ENCODE peak calls at places on chromosomes 12 and 14, in nine cellular contexts. One of them, this sample, is unnamed.
A peak's percentile ranks its signal among the peaks of the same experiment; 100 is the strongest.

GRCh38 chr12:119153477-119154434 is 25.0 kb upstream of the HSPB8 start:
- DNase-seq in NCI-H1436: no peak
- DNase-seq in aorta: peak; percentile 91
- DNase-seq in HTR-8/SVneo: no peak
- DNase-seq in activated T-cell treated with anti-CD3 and anti-CD28 coated beads for 1 hour: no peak
- DNase-seq in amygdala: no peak
- DNase-seq in B cell: no peak
- DNase-seq in T1000: no peak
- DNase-seq in MCF 10A: no peak
- DNase-seq in this sample: peak; percentile 30

GRCh38 chr12:108560321-108560721 is 652 bp downstream of the SART3 start:
- DNase-seq in NCI-H1436: no peak
- DNase-seq in aorta: no peak
- DNase-seq in HTR-8/SVneo: no peak
- DNase-seq in activated T-cell treated with anti-CD3 and anti-CD28 coated beads for 1 hour: no peak
- DNase-seq in amygdala: no peak
- DNase-seq in B cell: no peak
- DNase-seq in T1000: no peak
- DNase-seq in MCF 10A: peak; percentile 24
- DNase-seq in this sample: no peak

GRCh38 chr12:99498756-99499155 is 148.8 kb upstream of the GARIN6 start:
- DNase-seq in NCI-H1436: no peak
- DNase-seq in aorta: no peak
- DNase-seq in HTR-8/SVneo: peak; percentile 48
- DNase-seq in activated T-cell treated with anti-CD3 and anti-CD28 coated beads for 1 hour: no peak
- DNase-seq in amygdala: no peak
- DNase-seq in B cell: no peak
- DNase-seq in T1000: no peak
- DNase-seq in MCF 10A: peak; percentile 76
- DNase-seq in this sample: no peak

GRCh38 chr12:29921307-29921706 is 137.6 kb upstream of the TMTC1 start:
- DNase-seq in NCI-H1436: no peak
- DNase-seq in aorta: no peak
- DNase-seq in HTR-8/SVneo: no peak
- DNase-seq in activated T-cell treated with anti-CD3 and anti-CD28 coated beads for 1 hour: no peak
- DNase-seq in amygdala: no peak
- DNase-seq in B cell: no peak
- DNase-seq in T1000: no peak
- DNase-seq in MCF 10A: peak; percentile 55
- DNase-seq in this sample: no peak

GRCh38 chr14:33740531-33740930 is 210.3 kb downstream of the EGLN3 start:
- DNase-seq in NCI-H1436: no peak
- DNase-seq in aorta: no peak
- DNase-seq in HTR-8/SVneo: no peak
- DNase-seq in activated T-cell treated with anti-CD3 and anti-CD28 coated beads for 1 hour: no peak
- DNase-seq in amygdala: no peak
- DNase-seq in B cell: no peak
- DNase-seq in T1000: no peak
- DNase-seq in MCF 10A: no peak
- DNase-seq in this sample: no peak

GRCh38 chr12:23950775-23951391 is 1.4 kb upstream of the SOX5 start:
- DNase-seq in NCI-H1436: peak; percentile 6
- DNase-seq in aorta: no peak
- DNase-seq in HTR-8/SVneo: no peak
- DNase-seq in activated T-cell treated with anti-CD3 and anti-CD28 coated beads for 1 hour: no peak
- DNase-seq in amygdala: no peak
- DNase-seq in B cell: no peak
- DNase-seq in T1000: no peak
- DNase-seq in MCF 10A: no peak
- DNase-seq in this sample: no peak

GRCh38 chr12:6965026-6965661 is 5.3 kb downstream of the PHB2 start:
- DNase-seq in NCI-H1436: peak; percentile 80
- DNase-seq in aorta: peak; percentile 94
- DNase-seq in HTR-8/SVneo: peak; percentile 88
- DNase-seq in activated T-cell treated with anti-CD3 and anti-CD28 coated beads for 1 hour: peak; percentile 92
- DNase-seq in amygdala: peak; percentile 34
- DNase-seq in B cell: peak; percentile 90
- DNase-seq in T1000: peak; percentile 13
- DNase-seq in MCF 10A: peak; percentile 92
- DNase-seq in this sample: peak; percentile 87

GRCh38 chr14:70780396-70781075 is 28.8 kb downstream of the MAP3K9 start:
- DNase-seq in NCI-H1436: no peak
- DNase-seq in aorta: no peak
- DNase-seq in HTR-8/SVneo: no peak
- DNase-seq in activated T-cell treated with anti-CD3 and anti-CD28 coated beads for 1 hour: no peak
- DNase-seq in amygdala: no peak
- DNase-seq in B cell: peak; percentile 82
- DNase-seq in T1000: no peak
- DNase-seq in MCF 10A: no peak
- DNase-seq in this sample: peak; percentile 74

GRCh38 chr14:75979071-75979571 is 2.7 kb downstream of the TGFB3 start:
- DNase-seq in NCI-H1436: no peak
- DNase-seq in aorta: no peak
- DNase-seq in HTR-8/SVneo: peak; percentile 77
- DNase-seq in activated T-cell treated with anti-CD3 and anti-CD28 coated beads for 1 hour: no peak
- DNase-seq in amygdala: no peak
- DNase-seq in B cell: no peak
- DNase-seq in T1000: no peak
- DNase-seq in MCF 10A: peak; percentile 24
- DNase-seq in this sample: peak; percentile 51

GRCh38 chr14:23559010-23559920 is 3.2 kb downstream of the THTPA start:
- DNase-seq in NCI-H1436: peak; percentile 72
- DNase-seq in aorta: peak; percentile 85
- DNase-seq in HTR-8/SVneo: no peak
- DNase-seq in activated T-cell treated with anti-CD3 and anti-CD28 coated beads for 1 hour: peak; percentile 61
- DNase-seq in amygdala: no peak
- DNase-seq in B cell: peak; percentile 51
- DNase-seq in T1000: peak; percentile 51
- DNase-seq in MCF 10A: peak; percentile 56
- DNase-seq in this sample: peak; percentile 66

GRCh38 chr12:105474672-105475071 is 144.2 kb downstream of the C12orf75 start:
- DNase-seq in NCI-H1436: no peak
- DNase-seq in aorta: no peak
- DNase-seq in HTR-8/SVneo: no peak
- DNase-seq in activated T-cell treated with anti-CD3 and anti-CD28 coated beads for 1 hour: no peak
- DNase-seq in amygdala: no peak
- DNase-seq in B cell: no peak
- DNase-seq in T1000: peak; percentile 20
- DNase-seq in MCF 10A: peak; percentile 42
- DNase-seq in this sample: no peak

GRCh38 chr12:52316701-52317100 is 4.5 kb downstream of the KRT83 start:
- DNase-seq in NCI-H1436: no peak
- DNase-seq in aorta: no peak
- DNase-seq in HTR-8/SVneo: no peak
- DNase-seq in activated T-cell treated with anti-CD3 and anti-CD28 coated beads for 1 hour: no peak
- DNase-seq in amygdala: no peak
- DNase-seq in B cell: no peak
- DNase-seq in T1000: no peak
- DNase-seq in MCF 10A: no peak
- DNase-seq in this sample: no peak

GRCh38 chr14:104184911-104185499 is 46.6 kb downstream of the KIF26A start:
- DNase-seq in NCI-H1436: no peak
- DNase-seq in aorta: no peak
- DNase-seq in HTR-8/SVneo: peak; percentile 52
- DNase-seq in activated T-cell treated with anti-CD3 and anti-CD28 coated beads for 1 hour: no peak
- DNase-seq in amygdala: no peak
- DNase-seq in B cell: no peak
- DNase-seq in T1000: no peak
- DNase-seq in MCF 10A: no peak
- DNase-seq in this sample: no peak

GRCh38 chr14:72909163-72909562 is 15.3 kb upstream of the DPF3 start:
- DNase-seq in NCI-H1436: no peak
- DNase-seq in aorta: no peak
- DNase-seq in HTR-8/SVneo: no peak
- DNase-seq in activated T-cell treated with anti-CD3 and anti-CD28 coated beads for 1 hour: no peak
- DNase-seq in amygdala: no peak
- DNase-seq in B cell: no peak
- DNase-seq in T1000: no peak
- DNase-seq in MCF 10A: no peak
- DNase-seq in this sample: no peak

GRCh38 chr14:88937706-88938105 is 113.3 kb downstream of the TTC8 start:
- DNase-seq in NCI-H1436: no peak
- DNase-seq in aorta: no peak
- DNase-seq in HTR-8/SVneo: no peak
- DNase-seq in activated T-cell treated with anti-CD3 and anti-CD28 coated beads for 1 hour: no peak
- DNase-seq in amygdala: no peak
- DNase-seq in B cell: no peak
- DNase-seq in T1000: no peak
- DNase-seq in MCF 10A: no peak
- DNase-seq in this sample: no peak

GRCh38 chr14:97077253-97077653 is 280.1 kb downstream of the VRK1 start:
- DNase-seq in NCI-H1436: no peak
- DNase-seq in aorta: no peak
- DNase-seq in HTR-8/SVneo: peak; percentile 48
- DNase-seq in activated T-cell treated with anti-CD3 and anti-CD28 coated beads for 1 hour: no peak
- DNase-seq in amygdala: no peak
- DNase-seq in B cell: no peak
- DNase-seq in T1000: peak; percentile 57
- DNase-seq in MCF 10A: peak; percentile 91
- DNase-seq in this sample: no peak

GRCh38 chr12:14403711-14404164 is 38.3 kb downstream of the ATF7IP start:
- DNase-seq in NCI-H1436: peak; percentile 82
- DNase-seq in aorta: no peak
- DNase-seq in HTR-8/SVneo: no peak
- DNase-seq in activated T-cell treated with anti-CD3 and anti-CD28 coated beads for 1 hour: no peak
- DNase-seq in amygdala: no peak
- DNase-seq in B cell: no peak
- DNase-seq in T1000: no peak
- DNase-seq in MCF 10A: peak; percentile 69
- DNase-seq in this sample: peak; percentile 23

GRCh38 chr12:5059358-5059757 is 15.7 kb downstream of the KCNA5 start:
- DNase-seq in NCI-H1436: no peak
- DNase-seq in aorta: no peak
- DNase-seq in HTR-8/SVneo: no peak
- DNase-seq in activated T-cell treated with anti-CD3 and anti-CD28 coated beads for 1 hour: no peak
- DNase-seq in amygdala: no peak
- DNase-seq in B cell: no peak
- DNase-seq in T1000: no peak
- DNase-seq in MCF 10A: no peak
- DNase-seq in this sample: no peak

GRCh38 chr12:132986885-132987225 is 688 bp downstream of the ZNF26 start:
- DNase-seq in NCI-H1436: no peak
- DNase-seq in aorta: no peak
- DNase-seq in HTR-8/SVneo: no peak
- DNase-seq in activated T-cell treated with anti-CD3 and anti-CD28 coated beads for 1 hour: no peak
- DNase-seq in amygdala: no peak
- DNase-seq in B cell: no peak
- DNase-seq in T1000: no peak
- DNase-seq in MCF 10A: no peak
- DNase-seq in this sample: no peak

GRCh38 chr14:61106627-61107147 is 125.6 kb downstream of the SLC38A6 start:
- DNase-seq in NCI-H1436: no peak
- DNase-seq in aorta: no peak
- DNase-seq in HTR-8/SVneo: no peak
- DNase-seq in activated T-cell treated with anti-CD3 and anti-CD28 coated beads for 1 hour: no peak
- DNase-seq in amygdala: no peak
- DNase-seq in B cell: no peak
- DNase-seq in T1000: no peak
- DNase-seq in MCF 10A: no peak
- DNase-seq in this sample: peak; percentile 30

GRCh38 chr14:91689608-91690007 is 42.3 kb downstream of the CATSPERB start:
- DNase-seq in NCI-H1436: no peak
- DNase-seq in aorta: no peak
- DNase-seq in HTR-8/SVneo: no peak
- DNase-seq in activated T-cell treated with anti-CD3 and anti-CD28 coated beads for 1 hour: no peak
- DNase-seq in amygdala: no peak
- DNase-seq in B cell: no peak
- DNase-seq in T1000: no peak
- DNase-seq in MCF 10A: no peak
- DNase-seq in this sample: no peak

GRCh38 chr14:72741836-72742681 is 151.8 kb downstream of the DPF3 start:
- DNase-seq in NCI-H1436: no peak
- DNase-seq in aorta: no peak
- DNase-seq in HTR-8/SVneo: no peak
- DNase-seq in activated T-cell treated with anti-CD3 and anti-CD28 coated beads for 1 hour: no peak
- DNase-seq in amygdala: no peak
- DNase-seq in B cell: no peak
- DNase-seq in T1000: no peak
- DNase-seq in MCF 10A: no peak
- DNase-seq in this sample: no peak

GRCh38 chr12:105738036-105738435 is 400.7 kb downstream of the NUAK1 start:
- DNase-seq in NCI-H1436: no peak
- DNase-seq in aorta: peak; percentile 84
- DNase-seq in HTR-8/SVneo: no peak
- DNase-seq in activated T-cell treated with anti-CD3 and anti-CD28 coated beads for 1 hour: no peak
- DNase-seq in amygdala: no peak
- DNase-seq in B cell: no peak
- DNase-seq in T1000: no peak
- DNase-seq in MCF 10A: no peak
- DNase-seq in this sample: peak; percentile 43

GRCh38 chr12:99605-100004 is 33.0 kb downstream of the IQSEC3 start:
- DNase-seq in NCI-H1436: no peak
- DNase-seq in aorta: no peak
- DNase-seq in HTR-8/SVneo: peak; percentile 48
- DNase-seq in activated T-cell treated with anti-CD3 and anti-CD28 coated beads for 1 hour: no peak
- DNase-seq in amygdala: no peak
- DNase-seq in B cell: no peak
- DNase-seq in T1000: no peak
- DNase-seq in MCF 10A: no peak
- DNase-seq in this sample: no peak

GRCh38 chr12:92139634-92140555 is 5.8 kb downstream of the BTG1 start:
- DNase-seq in NCI-H1436: no peak
- DNase-seq in aorta: no peak
- DNase-seq in HTR-8/SVneo: no peak
- DNase-seq in activated T-cell treated with anti-CD3 and anti-CD28 coated beads for 1 hour: no peak
- DNase-seq in amygdala: no peak
- DNase-seq in B cell: no peak
- DNase-seq in T1000: no peak
- DNase-seq in MCF 10A: peak; percentile 56
- DNase-seq in this sample: no peak

GRCh38 chr14:72892879-72893635 is 844 bp downstream of the DPF3 start:
- DNase-seq in NCI-H1436: no peak
- DNase-seq in aorta: peak; percentile 77
- DNase-seq in HTR-8/SVneo: peak; percentile 42
- DNase-seq in activated T-cell treated with anti-CD3 and anti-CD28 coated beads for 1 hour: peak; percentile 11
- DNase-seq in amygdala: no peak
- DNase-seq in B cell: peak; percentile 40
- DNase-seq in T1000: no peak
- DNase-seq in MCF 10A: peak; percentile 13
- DNase-seq in this sample: peak; percentile 58

GRCh38 chr12:124151583-124151982 is 143.3 kb upstream of the RFLNA start:
- DNase-seq in NCI-H1436: no peak
- DNase-seq in aorta: no peak
- DNase-seq in HTR-8/SVneo: no peak
- DNase-seq in activated T-cell treated with anti-CD3 and anti-CD28 coated beads for 1 hour: no peak
- DNase-seq in amygdala: no peak
- DNase-seq in B cell: no peak
- DNase-seq in T1000: no peak
- DNase-seq in MCF 10A: no peak
- DNase-seq in this sample: no peak

GRCh38 chr12:6018265-6018664 is 73.2 kb upstream of the ANO2 start:
- DNase-seq in NCI-H1436: no peak
- DNase-seq in aorta: no peak
- DNase-seq in HTR-8/SVneo: no peak
- DNase-seq in activated T-cell treated with anti-CD3 and anti-CD28 coated beads for 1 hour: no peak
- DNase-seq in amygdala: no peak
- DNase-seq in B cell: no peak
- DNase-seq in T1000: no peak
- DNase-seq in MCF 10A: no peak
- DNase-seq in this sample: no peak

GRCh38 chr14:31138301-31138700 is 69.3 kb downstream of the HECTD1 start:
- DNase-seq in NCI-H1436: no peak
- DNase-seq in aorta: no peak
- DNase-seq in HTR-8/SVneo: no peak
- DNase-seq in activated T-cell treated with anti-CD3 and anti-CD28 coated beads for 1 hour: no peak
- DNase-seq in amygdala: no peak
- DNase-seq in B cell: no peak
- DNase-seq in T1000: no peak
- DNase-seq in MCF 10A: no peak
- DNase-seq in this sample: no peak

GRCh38 chr12:47205532-47206449 is 126.0 kb upstream of the AMIGO2 start:
- DNase-seq in NCI-H1436: no peak
- DNase-seq in aorta: no peak
- DNase-seq in HTR-8/SVneo: no peak
- DNase-seq in activated T-cell treated with anti-CD3 and anti-CD28 coated beads for 1 hour: no peak
- DNase-seq in amygdala: no peak
- DNase-seq in B cell: no peak
- DNase-seq in T1000: no peak
- DNase-seq in MCF 10A: no peak
- DNase-seq in this sample: no peak

GRCh38 chr12:19005257-19005801 is 124.2 kb upstream of the PLEKHA5 start:
- DNase-seq in NCI-H1436: no peak
- DNase-seq in aorta: no peak
- DNase-seq in HTR-8/SVneo: no peak
- DNase-seq in activated T-cell treated with anti-CD3 and anti-CD28 coated beads for 1 hour: no peak
- DNase-seq in amygdala: no peak
- DNase-seq in B cell: no peak
- DNase-seq in T1000: no peak
- DNase-seq in MCF 10A: no peak
- DNase-seq in this sample: no peak

This sample was measured in germinal center.